ENCODE peak calls at places on chromosomes 11 and 22, in seven cellular contexts. Q, I, E, F, A, R and M are unnamed samples.
A peak's percentile ranks its signal among the peaks of the same experiment; 100 is the strongest.

GRCh38 chr22:19974233-19974861 is 32.7 kb upstream of the TXNRD2 start:
- DNase-seq in E (peak; percentile 86), A (no peak), R (peak; percentile 91), I (peak; percentile 62), F (peak; percentile 51), Q (peak; percentile 75), M (peak; percentile 99)

GRCh38 chr11:106233191-106233590 is 155.7 kb downstream of the AASDHPPT start:
- DNase-seq in F (no peak), I (no peak), E (no peak), R (no peak), Q (no peak), A (no peak), M (no peak)

GRCh38 chr11:69115586-69116560 is 39.9 kb upstream of the SMIM38 start:
- DNase-seq in R (no peak), Q (no peak), I (no peak), F (no peak), A (no peak), E (no peak), M (peak; percentile 36)

GRCh38 chr11:2796508-2797180 is 88.9 kb downstream of the CDKN1C start:
- DNase-seq in I (no peak), R (no peak), Q (no peak), E (no peak), A (no peak), F (no peak), M (no peak)

GRCh38 chr11:32116668-32117067 is 25.8 kb downstream of the RCN1 start:
- DNase-seq in A (no peak), E (no peak), Q (no peak), I (no peak), F (no peak), R (no peak), M (no peak)

GRCh38 chr22:46588279-46589140 is 31.7 kb upstream of the GRAMD4 start:
- DNase-seq in E (no peak), F (no peak), A (no peak), R (no peak), I (no peak), Q (no peak), M (no peak)

GRCh38 chr11:2929511-2929879 is 275 bp upstream of the PHLDA2 start:
- DNase-seq in R (peak; percentile 69), I (peak; percentile 81), E (no peak), F (peak; percentile 72), Q (no peak), A (no peak), M (peak; percentile 74)

GRCh38 chr22:23065495-23066122 is 4.7 kb upstream of the GNAZ start:
- DNase-seq in F (no peak), R (peak; percentile 10), Q (no peak), I (no peak), E (no peak), A (no peak), M (peak; percentile 59)

GRCh38 chr22:19597399-19597735 is 73.2 kb upstream of the CLDN5 start:
- DNase-seq in Q (peak; percentile 32), E (no peak), F (no peak), R (no peak), A (no peak), I (no peak), M (no peak)

GRCh38 chr22:39275814-39276443 is 31.1 kb upstream of the PDGFB start:
- DNase-seq in Q (no peak), R (no peak), A (no peak), E (no peak), I (no peak), F (no peak), M (no peak)

GRCh38 chr11:62353841-62354240 is 16.6 kb downstream of the ASRGL1 start:
- DNase-seq in A (no peak), E (no peak), F (no peak), I (no peak), Q (no peak), R (no peak), M (no peak)

GRCh38 chr11:121582296-121582695 is 129.5 kb upstream of the SORL1-AS1 start:
- DNase-seq in I (no peak), E (no peak), F (no peak), R (no peak), A (no peak), Q (peak; percentile 9), M (no peak)

GRCh38 chr11:64235427-64236161 is 1.2 kb downstream of the VEGFB start:
- DNase-seq in F (no peak), E (no peak), A (no peak), R (no peak), I (no peak), Q (no peak), M (no peak)

GRCh38 chr11:16418698-16419097 is 62.4 kb upstream of the SOX6 start:
- DNase-seq in F (peak; percentile 17), R (no peak), Q (no peak), I (no peak), A (no peak), E (no peak), M (no peak)

GRCh38 chr11:94746721-94747120 is 21.4 kb upstream of the AMOTL1 start:
- DNase-seq in A (no peak), E (no peak), I (peak; percentile 89), Q (no peak), F (no peak), R (no peak), M (no peak)

GRCh38 chr11:84012171-84012826 is 726.1 kb upstream of the CCDC90B start:
- DNase-seq in R (no peak), A (no peak), E (no peak), Q (no peak), F (no peak), I (no peak), M (no peak)

GRCh38 chr11:21774212-21774611 is 418.7 kb upstream of the ANO5 start:
- DNase-seq in I (no peak), F (no peak), R (no peak), Q (no peak), E (no peak), A (no peak), M (no peak)

GRCh38 chr11:65308281-65308891 is 6.3 kb upstream of the CDC42EP2 start:
- DNase-seq in I (no peak), R (no peak), Q (no peak), F (no peak), E (no peak), A (no peak), M (no peak)

GRCh38 chr22:48856308-48856615 is 971.4 kb downstream of the BRD1 start:
- DNase-seq in A (no peak), I (no peak), Q (no peak), R (no peak), F (no peak), E (no peak), M (no peak)

GRCh38 chr22:16963189-16963945 is 44.7 kb downstream of the GAB4 start:
- DNase-seq in A (no peak), Q (no peak), E (no peak), R (no peak), F (no peak), I (no peak), M (peak; percentile 11)

GRCh38 chr11:14529933-14530332 is 9.7 kb upstream of the PSMA1 start:
- DNase-seq in E (no peak), A (no peak), F (no peak), I (no peak), Q (peak; percentile 12), R (no peak), M (no peak)

GRCh38 chr11:108224908-108225786 is 2.3 kb downstream of the ATM start:
- DNase-seq in A (no peak), Q (no peak), F (no peak), E (no peak), I (no peak), R (no peak), M (peak; percentile 31)

GRCh38 chr22:46568102-46568809 is 30.8 kb upstream of the CELSR1 start:
- DNase-seq in R (no peak), E (no peak), F (no peak), I (no peak), A (no peak), Q (no peak), M (no peak)

DNA sequence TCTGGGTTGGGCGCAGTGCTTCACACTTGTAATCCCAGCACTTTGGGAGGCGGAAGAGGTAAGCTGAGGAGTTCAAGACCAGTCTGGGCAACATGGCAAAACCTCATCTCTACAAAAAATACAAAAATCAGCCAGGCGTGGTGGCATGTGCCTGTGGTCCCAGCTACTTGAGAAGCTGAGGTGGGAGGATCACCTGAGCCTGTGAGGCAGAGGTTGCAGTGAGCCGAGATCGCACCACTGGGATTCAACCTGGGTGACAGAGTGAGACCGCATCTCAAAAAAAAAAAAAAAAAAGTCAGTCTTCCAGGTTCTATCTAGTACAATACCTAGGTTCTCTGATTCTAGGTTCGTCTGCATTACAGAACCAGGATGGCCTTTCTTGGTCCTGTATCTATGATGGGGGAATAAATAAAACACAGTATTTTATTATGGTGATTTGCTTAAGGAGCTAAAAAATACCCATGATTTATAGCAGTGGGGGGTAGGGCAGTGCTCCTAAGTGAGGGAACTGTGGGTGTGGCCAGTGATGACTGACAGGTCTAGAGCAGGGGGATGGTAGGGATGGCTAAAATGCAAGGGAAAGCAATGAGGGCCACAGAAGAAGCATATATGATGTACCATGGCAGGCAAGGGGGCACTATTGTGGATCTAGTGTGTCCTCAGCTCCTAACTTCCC is 65.6 kb upstream of the NUP160 start:
- DNase-seq in R (no peak), Q (no peak), I (peak; percentile 25), E (no peak), F (no peak), A (no peak), M (peak; percentile 31)
- H3K4me2 ChIP-seq in R (no peak overlapping the region), Q (no peak overlapping the region), I (no peak overlapping the region), E (no peak overlapping the region), F (no peak overlapping the region), A (no peak overlapping the region), M (peak overlapping the region; percentile 16)

DNA sequence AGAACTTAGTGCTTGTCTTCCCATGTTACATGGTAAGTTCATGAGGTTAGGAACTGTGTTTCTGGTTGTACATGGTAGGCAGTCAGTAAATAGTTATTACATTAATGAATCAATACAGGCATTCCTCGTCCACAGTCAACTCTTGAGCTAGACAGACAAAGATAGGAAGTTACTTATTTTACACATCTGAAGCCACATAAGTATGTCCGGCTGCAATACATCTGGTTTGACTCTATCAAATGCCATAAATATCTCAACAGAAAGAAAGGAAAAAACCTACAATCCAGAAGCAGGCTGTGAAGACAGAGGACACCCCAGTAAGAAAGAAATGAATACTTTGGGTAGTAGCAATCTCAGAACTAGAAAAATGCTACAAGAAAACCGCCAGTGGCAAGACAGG is 86.4 kb downstream of the MAML2 start:
- DNase-seq in E (no peak), F (no peak), Q (no peak), A (no peak), I (no peak), R (no peak), M (no peak)
- TF ChIP-seq USF2 in E (no peak), F (no peak), Q (no peak), A (no peak), I (no peak), R (no peak), M (no peak)

DNA sequence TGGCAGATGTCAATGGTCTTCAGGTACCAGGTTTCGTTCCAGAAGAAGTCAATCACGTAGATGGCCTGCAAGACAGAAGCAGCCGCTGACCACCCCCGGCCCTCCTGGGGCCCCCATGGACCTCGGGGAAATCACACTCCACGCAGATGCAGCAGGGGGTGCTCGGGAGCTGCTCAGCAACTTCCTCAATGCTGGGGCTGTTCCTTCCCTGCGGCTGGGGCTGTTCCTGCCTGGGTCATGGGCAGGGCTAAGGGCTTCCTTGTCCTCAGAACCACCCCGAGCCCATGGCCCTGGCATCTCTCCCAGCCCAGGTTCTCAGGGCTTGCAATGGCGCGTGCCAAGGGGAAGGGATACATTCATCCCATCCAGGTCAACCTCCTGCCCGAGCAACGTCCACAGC is 10.3 kb downstream of the DHCR7 start:
- DNase-seq in Q (no peak), A (no peak), F (no peak), R (no peak), E (no peak), I (no peak), M (no peak)
- H3K4me3 ChIP-seq in Q (no peak overlapping the region), A (no peak overlapping the region), F (no peak overlapping the region), R (no peak overlapping the region), E (no peak overlapping the region), I (no peak overlapping the region), M (no peak overlapping the region)

GRCh38 chr11:20610825-20611224 is 11.4 kb downstream of the SLC6A5 start:
- DNase-seq in R (no peak), Q (no peak), F (no peak), E (no peak), I (no peak), A (no peak), M (no peak)
- H3K4me2 ChIP-seq in R (no peak overlapping the region), Q (no peak overlapping the region), F (no peak overlapping the region), E (no peak overlapping the region), I (no peak overlapping the region), A (no peak overlapping the region), M (no peak overlapping the region)